ENCODE peak calls at places on chromosome 6, in four cellular contexts. One of them, this sample, is unnamed.

GRCh38 chr6:13668291-13668928 is 43.2 kb downstream of the RANBP9 start:
- DNase-seq in OCI-LY7: peak; percentile 7
- DNase-seq in IMR-90: no peak
- DNase-seq in astrocyte: no peak
- DNase-seq in this sample: no peak

GRCh38 chr6:13527669-13528051 is 40.3 kb upstream of the GFOD1 start:
- DNase-seq in OCI-LY7: no peak
- DNase-seq in IMR-90: no peak
- DNase-seq in astrocyte: no peak
- DNase-seq in this sample: no peak

GRCh38 chr6:4446982-4447381 is 311.6 kb upstream of the ECI2 start:
- DNase-seq in OCI-LY7: peak; percentile 72
- DNase-seq in IMR-90: peak; percentile 92
- DNase-seq in astrocyte: peak; percentile 18
- DNase-seq in this sample: no peak

GRCh38 chr6:105593056-105593455 is 190.2 kb upstream of the PREP start:
- DNase-seq in OCI-LY7: no peak
- DNase-seq in IMR-90: peak; percentile 59
- DNase-seq in astrocyte: peak; percentile 62
- DNase-seq in this sample: no peak

GRCh38 chr6:130647221-130647620 is 180.0 kb upstream of the SMLR1 start:
- DNase-seq in OCI-LY7: no peak
- DNase-seq in IMR-90: no peak
- DNase-seq in astrocyte: peak; percentile 61
- DNase-seq in this sample: no peak

GRCh38 chr6:40803897-40804702 is 216.9 kb upstream of the LRFN2 start:
- DNase-seq in OCI-LY7: no peak
- DNase-seq in IMR-90: no peak
- DNase-seq in astrocyte: no peak
- DNase-seq in this sample: no peak

GRCh38 chr6:82348130-82348529 is 15.5 kb upstream of the TPBG start:
- DNase-seq in OCI-LY7: no peak
- DNase-seq in IMR-90: no peak
- DNase-seq in astrocyte: no peak
- DNase-seq in this sample: no peak

GRCh38 chr6:29995346-29995777 is 53.0 kb downstream of the HLA-A start:
- DNase-seq in OCI-LY7: no peak
- DNase-seq in IMR-90: peak; percentile 11
- DNase-seq in astrocyte: peak; percentile 13
- DNase-seq in this sample: no peak

GRCh38 chr6:26172496-26172958 is 85.3 kb downstream of the HFE start:
- DNase-seq in OCI-LY7: peak; percentile 65
- DNase-seq in IMR-90: peak; percentile 46
- DNase-seq in astrocyte: no peak
- DNase-seq in this sample: no peak

DNA sequence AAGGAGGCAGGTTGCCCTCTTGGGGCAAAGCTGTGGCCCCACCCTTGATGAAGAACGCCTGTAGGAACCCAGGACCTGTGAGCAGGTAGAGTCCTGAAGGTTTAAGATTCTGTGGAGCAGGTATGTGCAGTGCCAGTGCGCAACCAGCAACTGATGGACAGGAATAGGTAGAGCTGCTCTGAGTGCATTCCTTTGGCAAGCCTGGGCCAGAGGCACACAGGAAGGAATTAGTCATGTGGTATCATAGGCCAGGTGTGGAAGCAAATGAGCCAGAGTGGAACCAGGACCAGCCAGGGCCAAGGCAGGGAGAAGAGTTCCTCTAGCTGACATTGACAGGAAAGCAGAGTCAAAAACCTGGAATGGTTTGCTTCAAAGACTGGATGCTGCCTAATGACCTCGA is 1.4 kb upstream of the KHDC1 start:
- DNase-seq in OCI-LY7: no peak
- DNase-seq in IMR-90: no peak
- DNase-seq in astrocyte: no peak
- DNase-seq in this sample: no peak
- H3K27ac ChIP-seq in OCI-LY7: no peak overlapping the region
- H3K27ac ChIP-seq in IMR-90: no peak overlapping the region
- H3K27ac ChIP-seq in astrocyte: no peak overlapping the region
- H3K27ac ChIP-seq in this sample: no peak overlapping the region

GRCh38 chr6:6688283-6688682 is 99.8 kb downstream of the LY86 start:
- DNase-seq in OCI-LY7: no peak
- DNase-seq in IMR-90: no peak
- DNase-seq in astrocyte: no peak
- DNase-seq in this sample: no peak

GRCh38 chr6:6686748-6687601 is 98.5 kb downstream of the LY86 start:
- DNase-seq in OCI-LY7: peak; percentile 97
- DNase-seq in IMR-90: no peak
- DNase-seq in astrocyte: peak; percentile 52
- DNase-seq in this sample: peak; percentile 86

GRCh38 chr6:6684365-6684833 is 95.9 kb downstream of the LY86 start:
- DNase-seq in OCI-LY7: no peak
- DNase-seq in IMR-90: no peak
- DNase-seq in astrocyte: no peak
- DNase-seq in this sample: no peak

GRCh38 chr6:6685249-6685667 is 96.7 kb downstream of the LY86 start:
- DNase-seq in OCI-LY7: no peak
- DNase-seq in IMR-90: no peak
- DNase-seq in astrocyte: peak; percentile 46
- DNase-seq in this sample: no peak

GRCh38 chr6:6686176-6686575 is 97.7 kb downstream of the LY86 start:
- DNase-seq in OCI-LY7: no peak
- DNase-seq in IMR-90: no peak
- DNase-seq in astrocyte: no peak
- DNase-seq in this sample: no peak
- H3K27ac ChIP-seq in OCI-LY7: no peak overlapping the region
- H3K27ac ChIP-seq in IMR-90: no peak overlapping the region
- H3K27ac ChIP-seq in astrocyte: no peak overlapping the region
- H3K27ac ChIP-seq in this sample: no peak overlapping the region

GRCh38 chr6:136526196-136526930 is 23.9 kb downstream of the MAP7 start:
- DNase-seq in OCI-LY7: no peak
- DNase-seq in IMR-90: peak; percentile 63
- DNase-seq in astrocyte: peak; percentile 36
- DNase-seq in this sample: peak; percentile 76

GRCh38 chr6:136526937-136527336 is 23.3 kb downstream of the MAP7 start:
- DNase-seq in OCI-LY7: no peak
- DNase-seq in IMR-90: no peak
- DNase-seq in astrocyte: no peak
- DNase-seq in this sample: no peak

GRCh38 chr6:136524339-136524935 is 25.8 kb downstream of the MAP7 start:
- DNase-seq in OCI-LY7: no peak
- DNase-seq in IMR-90: no peak
- DNase-seq in astrocyte: no peak
- DNase-seq in this sample: no peak

GRCh38 chr6:136524936-136525413 is 25.2 kb downstream of the MAP7 start:
- DNase-seq in OCI-LY7: no peak
- DNase-seq in IMR-90: no peak
- DNase-seq in astrocyte: no peak
- DNase-seq in this sample: peak; percentile 57

GRCh38 chr6:136525586-136526195 is 24.5 kb downstream of the MAP7 start:
- DNase-seq in OCI-LY7: no peak
- DNase-seq in IMR-90: no peak
- DNase-seq in astrocyte: peak; percentile 25
- DNase-seq in this sample: no peak
- H3K27ac ChIP-seq in OCI-LY7: no peak overlapping the region
- H3K27ac ChIP-seq in IMR-90: no peak overlapping the region
- H3K27ac ChIP-seq in astrocyte: no peak overlapping the region
- H3K27ac ChIP-seq in this sample: peak overlapping the region; percentile 95

DNA sequence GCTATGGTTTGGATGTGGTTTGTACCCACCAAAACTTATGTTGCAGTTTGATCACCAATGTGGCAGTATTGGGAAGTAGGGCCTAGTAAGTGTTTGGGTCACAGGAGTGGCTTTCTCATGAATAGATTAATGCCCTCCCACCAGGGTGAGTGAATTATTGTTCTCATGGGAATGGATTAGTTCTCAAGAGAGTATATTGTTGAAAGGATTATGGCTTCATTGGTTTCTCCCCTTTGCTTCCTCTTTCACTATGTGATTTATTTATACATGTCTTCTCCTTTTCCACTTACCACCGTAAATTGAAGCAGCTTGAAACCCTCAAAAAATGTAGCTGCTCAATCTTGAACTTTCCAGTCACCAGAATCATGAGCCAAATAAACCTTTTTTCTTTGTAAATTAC is 10.8 kb downstream of the UFL1 start:
- DNase-seq in OCI-LY7: peak; percentile 30
- DNase-seq in IMR-90: no peak
- DNase-seq in astrocyte: no peak
- DNase-seq in this sample: no peak
- H3K27ac ChIP-seq in OCI-LY7: no peak overlapping the region
- H3K27ac ChIP-seq in IMR-90: no peak overlapping the region
- H3K27ac ChIP-seq in astrocyte: no peak overlapping the region
- H3K27ac ChIP-seq in this sample: no peak overlapping the region

GRCh38 chr6:32183030-32183429 is 1.0 kb downstream of the AGER start:
- DNase-seq in OCI-LY7: no peak
- DNase-seq in IMR-90: no peak
- DNase-seq in astrocyte: no peak
- DNase-seq in this sample: no peak
- H3K27ac ChIP-seq in OCI-LY7: no peak overlapping the region
- H3K27ac ChIP-seq in IMR-90: no peak overlapping the region
- H3K27ac ChIP-seq in astrocyte: no peak overlapping the region
- H3K27ac ChIP-seq in this sample: no peak overlapping the region

This sample was measured in caudate nucleus.